ENCODE peak calls at places on chromosome 2, in seven cellular contexts. R, C, P, G, X, S and H are unnamed samples.

GRCh38 chr2:145352499-145352898 is 832.6 kb upstream of the ZEB2 start:
- DNase-seq in R (no peak), C (no peak), P (no peak), G (no peak), X (no peak), S (no peak), H (no peak)

GRCh38 chr2:240403358-240404104 is 31.9 kb upstream of the GPC1 start:
- DNase-seq in R (no peak), C (no peak), P (no peak), G (no peak), X (no peak), S (no peak), H (no peak)

GRCh38 chr2:222433381-222434173 is 9.2 kb downstream of the SGPP2 start:
- DNase-seq in R (no peak), C (no peak), P (no peak), G (no peak), X (no peak), S (no peak), H (no peak)

GRCh38 chr2:48332286-48332685 is 197.7 kb upstream of the STON1 start:
- DNase-seq in R (no peak), C (no peak), P (no peak), G (no peak), X (no peak), S (no peak), H (peak)

GRCh38 chr2:98372121-98372520 is 25.9 kb downstream of the CNGA3 start:
- DNase-seq in R (no peak), C (no peak), P (no peak), G (no peak), X (no peak), S (no peak), H (no peak)

GRCh38 chr2:158914066-158914465 is 54.4 kb upstream of the TANC1 start:
- DNase-seq in R (no peak), C (no peak), P (no peak), G (no peak), X (no peak), S (no peak), H (no peak)

GRCh38 chr2:188449992-188450391 is 158.3 kb downstream of the GULP1 start:
- DNase-seq in R (no peak), C (no peak), P (no peak), G (no peak), X (no peak), S (peak), H (peak)

GRCh38 chr2:173545364-173545734 is 190.7 kb downstream of the CDCA7 start:
- DNase-seq in R (no peak), C (no peak), P (no peak), G (peak), X (peak), S (no peak), H (no peak)

GRCh38 chr2:10954856-10955818 is 43.4 kb downstream of the KCNF1 start:
- DNase-seq in R (peak), C (no peak), P (no peak), G (peak), X (no peak), S (no peak), H (no peak)